ENCODE peak calls at places on chromosomes 3 and 15, in four cellular contexts. One of them, this sample, is unnamed.

GRCh38 chr3:44208568-44208967 is 33.1 kb upstream of the TOPAZ1 start:
- DNase-seq in PC-3: peak; percentile 17
- DNase-seq in mammary epithelial cell: peak; percentile 36
- DNase-seq in neural progenitor cell: no peak
- DNase-seq in this sample: no peak

GRCh38 chr15:95567686-95568085 is 762.8 kb upstream of the NR2F2 start:
- DNase-seq in PC-3: no peak
- DNase-seq in mammary epithelial cell: no peak
- DNase-seq in neural progenitor cell: no peak
- DNase-seq in this sample: no peak

GRCh38 chr3:11288786-11289637 is 16.8 kb downstream of the ATG7 start:
- DNase-seq in PC-3: peak; percentile 94
- DNase-seq in mammary epithelial cell: peak; percentile 93
- DNase-seq in neural progenitor cell: no peak
- DNase-seq in this sample: no peak

GRCh38 chr3:145623349-145623748 is 537.6 kb downstream of the PLOD2 start:
- DNase-seq in PC-3: peak; percentile 30
- DNase-seq in mammary epithelial cell: no peak
- DNase-seq in neural progenitor cell: no peak
- DNase-seq in this sample: no peak

GRCh38 chr3:172285844-172286243 is 162.4 kb downstream of the GHSR start:
- DNase-seq in PC-3: no peak
- DNase-seq in mammary epithelial cell: peak; percentile 63
- DNase-seq in neural progenitor cell: no peak
- DNase-seq in this sample: no peak

GRCh38 chr3:13863422-13863821 is 16.4 kb downstream of the WNT7A start:
- DNase-seq in PC-3: no peak
- DNase-seq in mammary epithelial cell: no peak
- DNase-seq in neural progenitor cell: peak; percentile 41
- DNase-seq in this sample: no peak

GRCh38 chr15:63063164-63063756 is 20.7 kb downstream of the TPM1 start:
- DNase-seq in PC-3: no peak
- DNase-seq in mammary epithelial cell: no peak
- DNase-seq in neural progenitor cell: no peak
- DNase-seq in this sample: no peak

GRCh38 chr3:66353530-66353929 is 132.7 kb downstream of the SLC25A26 start:
- DNase-seq in PC-3: no peak
- DNase-seq in mammary epithelial cell: no peak
- DNase-seq in neural progenitor cell: no peak
- DNase-seq in this sample: no peak

GRCh38 chr3:155185623-155186022 is 105.5 kb downstream of the MME start:
- DNase-seq in PC-3: peak; percentile 27
- DNase-seq in mammary epithelial cell: peak; percentile 27
- DNase-seq in neural progenitor cell: no peak
- DNase-seq in this sample: no peak

GRCh38 chr3:140186421-140186920 is 251.5 kb downstream of the CLSTN2 start:
- DNase-seq in PC-3: no peak
- DNase-seq in mammary epithelial cell: peak; percentile 50
- DNase-seq in neural progenitor cell: no peak
- DNase-seq in this sample: no peak

GRCh38 chr15:36753173-36753572 is 173.7 kb downstream of the CDIN1 start:
- DNase-seq in PC-3: no peak
- DNase-seq in mammary epithelial cell: no peak
- DNase-seq in neural progenitor cell: peak; percentile 3
- DNase-seq in this sample: no peak

GRCh38 chr3:58724376-58724775 is 57.8 kb upstream of the FAM3D start:
- DNase-seq in PC-3: no peak
- DNase-seq in mammary epithelial cell: no peak
- DNase-seq in neural progenitor cell: no peak
- DNase-seq in this sample: no peak

GRCh38 chr3:16529264-16529663 is 15.8 kb upstream of the RFTN1 start:
- DNase-seq in PC-3: no peak
- DNase-seq in mammary epithelial cell: no peak
- DNase-seq in neural progenitor cell: no peak
- DNase-seq in this sample: peak; percentile 43

GRCh38 chr15:96428742-96429141 is 98.2 kb downstream of the NR2F2 start:
- DNase-seq in PC-3: peak; percentile 78
- DNase-seq in mammary epithelial cell: peak; percentile 70
- DNase-seq in neural progenitor cell: no peak
- DNase-seq in this sample: no peak

GRCh38 chr15:31402511-31403056 is 75.9 kb downstream of the KLF13 start:
- DNase-seq in PC-3: no peak
- DNase-seq in mammary epithelial cell: no peak
- DNase-seq in neural progenitor cell: no peak
- DNase-seq in this sample: no peak

GRCh38 chr3:117393119-117393518 is 683.5 kb downstream of the TUSC7 start:
- DNase-seq in PC-3: no peak
- DNase-seq in mammary epithelial cell: no peak
- DNase-seq in neural progenitor cell: no peak
- DNase-seq in this sample: no peak

GRCh38 chr3:117393801-117394200 is 684.2 kb downstream of the TUSC7 start:
- DNase-seq in PC-3: no peak
- DNase-seq in mammary epithelial cell: no peak
- DNase-seq in neural progenitor cell: no peak
- DNase-seq in this sample: no peak

GRCh38 chr3:117399311-117400068 is 689.9 kb downstream of the TUSC7 start:
- DNase-seq in PC-3: no peak
- DNase-seq in mammary epithelial cell: no peak
- DNase-seq in neural progenitor cell: peak; percentile 62
- DNase-seq in this sample: no peak

GRCh38 chr3:117400303-117400702 is 690.7 kb downstream of the TUSC7 start:
- DNase-seq in PC-3: no peak
- DNase-seq in mammary epithelial cell: no peak
- DNase-seq in neural progenitor cell: peak; percentile 12
- DNase-seq in this sample: no peak

DNA sequence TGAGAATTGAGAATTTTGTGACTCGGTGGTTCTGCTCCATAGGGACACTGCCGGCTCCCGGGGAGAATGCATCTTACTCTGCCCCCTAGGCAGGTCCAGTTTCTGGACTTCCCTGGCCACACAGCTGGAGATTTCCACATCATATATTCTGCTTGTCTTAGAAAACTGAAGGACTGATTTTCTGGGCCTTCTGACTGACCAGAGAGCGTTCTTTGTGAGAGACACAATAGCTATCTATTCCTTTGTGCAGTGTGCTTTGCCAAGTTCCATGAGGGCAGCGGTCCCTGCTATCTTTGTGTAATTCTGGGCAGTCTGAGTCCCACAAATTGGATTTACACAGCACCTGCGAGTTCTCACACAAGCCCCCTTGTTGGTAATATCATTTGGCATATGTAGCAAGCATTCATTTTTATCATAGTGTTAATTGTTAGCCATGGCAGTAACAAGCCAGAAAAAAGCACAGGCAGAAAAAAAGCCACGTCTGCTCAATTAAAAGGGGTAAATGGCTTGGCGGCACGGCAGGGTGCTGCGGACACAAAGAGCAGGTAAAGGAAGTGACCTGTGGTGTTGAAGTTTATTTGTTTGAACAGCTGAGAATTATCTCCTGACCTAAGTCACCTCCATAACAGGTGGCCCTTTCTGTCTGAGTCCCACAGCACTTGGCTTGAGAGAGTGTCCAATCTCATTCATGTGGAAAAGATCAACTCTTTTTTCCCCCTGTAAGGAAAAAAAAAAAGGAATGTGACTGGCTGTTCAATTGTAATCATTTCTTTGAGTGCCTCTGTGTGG is 688.8 kb downstream of the TUSC7 start:
- DNase-seq in PC-3: no peak
- DNase-seq in mammary epithelial cell: no peak
- DNase-seq in neural progenitor cell: peak; percentile 57
- DNase-seq in this sample: no peak
- H3K4me3 ChIP-seq in PC-3: no peak overlapping the region
- H3K4me3 ChIP-seq in mammary epithelial cell: no peak overlapping the region
- H3K4me3 ChIP-seq in neural progenitor cell: peak overlapping the region; percentile 21
- H3K4me3 ChIP-seq in this sample: no peak overlapping the region

DNA sequence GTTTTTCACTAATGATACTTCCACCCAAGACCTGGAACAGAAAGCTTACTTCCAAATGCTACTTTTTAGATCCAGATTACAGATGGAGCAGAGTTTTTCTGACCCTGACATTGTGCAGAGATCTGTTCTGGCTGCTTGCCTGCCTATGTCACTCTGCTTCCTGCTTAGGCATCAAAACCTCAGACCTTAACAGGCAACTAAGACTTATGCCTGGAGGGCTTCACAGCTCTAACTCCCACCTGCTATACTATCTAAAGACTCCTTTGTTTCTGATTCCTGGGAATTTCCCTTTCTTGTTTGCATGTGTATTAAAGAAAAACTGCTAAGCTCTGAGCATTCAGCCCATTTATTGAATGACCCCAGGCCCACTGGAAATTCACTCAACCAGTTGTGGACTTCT is 157.4 kb upstream of the NPHP3 start:
- DNase-seq in PC-3: no peak
- DNase-seq in mammary epithelial cell: peak; percentile 4
- DNase-seq in neural progenitor cell: no peak
- DNase-seq in this sample: no peak
- H3K4me2 ChIP-seq in PC-3: no peak overlapping the region
- H3K4me2 ChIP-seq in mammary epithelial cell: no peak overlapping the region
- H3K4me2 ChIP-seq in neural progenitor cell: no peak overlapping the region
- H3K4me2 ChIP-seq in this sample: no peak overlapping the region

GRCh38 chr3:32818431-32819085 is 761 bp downstream of the TRIM71 start:
- DNase-seq in PC-3: no peak
- DNase-seq in mammary epithelial cell: no peak
- DNase-seq in neural progenitor cell: peak; percentile 48
- DNase-seq in this sample: no peak

GRCh38 chr3:32819086-32819450 is 1.3 kb downstream of the TRIM71 start:
- DNase-seq in PC-3: no peak
- DNase-seq in mammary epithelial cell: no peak
- DNase-seq in neural progenitor cell: no peak
- DNase-seq in this sample: no peak

GRCh38 chr3:32817195-32817560 is 619 bp upstream of the TRIM71 start:
- DNase-seq in PC-3: no peak
- DNase-seq in mammary epithelial cell: no peak
- DNase-seq in neural progenitor cell: peak; percentile 85
- DNase-seq in this sample: no peak

GRCh38 chr3:32816439-32817194 is 1.2 kb upstream of the TRIM71 start:
- DNase-seq in PC-3: no peak
- DNase-seq in mammary epithelial cell: peak; percentile 21
- DNase-seq in neural progenitor cell: peak; percentile 96
- DNase-seq in this sample: no peak

GRCh38 chr3:32817561-32818430 is at the start of gene TRIM71:
- DNase-seq in PC-3: no peak
- DNase-seq in mammary epithelial cell: peak; percentile 39
- DNase-seq in neural progenitor cell: peak; percentile 68
- DNase-seq in this sample: no peak
- H3K4me3 ChIP-seq in PC-3: peak within 1 kb of the TSS; percentile 58
- H3K4me3 ChIP-seq in mammary epithelial cell: no peak within 1 kb of the TSS
- H3K4me3 ChIP-seq in neural progenitor cell: peak within 1 kb of the TSS; percentile 98
- H3K4me3 ChIP-seq in this sample: peak within 1 kb of the TSS; percentile 40

GRCh38 chr3:5197022-5197421 is 9.5 kb downstream of the EDEM1 start:
- DNase-seq in PC-3: no peak
- DNase-seq in mammary epithelial cell: peak; percentile 63
- DNase-seq in neural progenitor cell: no peak
- DNase-seq in this sample: no peak

GRCh38 chr3:5195605-5196004 is 8.1 kb downstream of the EDEM1 start:
- DNase-seq in PC-3: peak; percentile 39
- DNase-seq in mammary epithelial cell: peak; percentile 74
- DNase-seq in neural progenitor cell: no peak
- DNase-seq in this sample: peak; percentile 75

GRCh38 chr3:5198986-5199731 is 11.7 kb downstream of the EDEM1 start:
- DNase-seq in PC-3: no peak
- DNase-seq in mammary epithelial cell: no peak
- DNase-seq in neural progenitor cell: no peak
- DNase-seq in this sample: no peak

GRCh38 chr3:5197470-5198312 is 10.2 kb downstream of the EDEM1 start:
- DNase-seq in PC-3: peak; percentile 43
- DNase-seq in mammary epithelial cell: peak; percentile 70
- DNase-seq in neural progenitor cell: no peak
- DNase-seq in this sample: peak; percentile 94

DNA sequence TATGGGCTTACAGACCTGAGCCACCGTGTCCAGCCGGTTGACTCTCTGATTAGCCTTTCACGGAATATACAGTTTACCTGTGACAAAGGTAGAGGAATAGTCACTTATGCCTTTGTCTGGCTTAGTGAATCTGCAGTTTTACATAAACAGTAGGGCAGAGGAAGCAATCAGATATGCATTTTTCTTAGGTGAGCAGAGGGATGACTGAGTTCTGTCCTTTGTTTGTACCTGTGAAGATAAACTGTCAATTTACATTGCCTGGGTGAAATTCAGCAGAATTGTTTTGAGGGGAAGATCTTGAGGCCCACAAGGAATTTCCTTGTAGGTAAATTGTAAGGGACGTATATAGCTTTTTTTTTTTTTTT is 10.8 kb downstream of the EDEM1 start:
- DNase-seq in PC-3: no peak
- DNase-seq in mammary epithelial cell: no peak
- DNase-seq in neural progenitor cell: no peak
- DNase-seq in this sample: no peak
- H3K4me2 ChIP-seq in PC-3: no peak overlapping the region
- H3K4me2 ChIP-seq in mammary epithelial cell: peak overlapping the region; percentile 18
- H3K4me2 ChIP-seq in neural progenitor cell: no peak overlapping the region
- H3K4me2 ChIP-seq in this sample: peak overlapping the region; percentile 69

GRCh38 chr15:32842081-32842480 is 124.3 kb downstream of the GREM1 start:
- DNase-seq in PC-3: no peak
- DNase-seq in mammary epithelial cell: no peak
- DNase-seq in neural progenitor cell: no peak
- DNase-seq in this sample: no peak

GRCh38 chr15:32838820-32839219 is 121.0 kb downstream of the GREM1 start:
- DNase-seq in PC-3: peak; percentile 97
- DNase-seq in mammary epithelial cell: no peak
- DNase-seq in neural progenitor cell: no peak
- DNase-seq in this sample: no peak

GRCh38 chr15:32838338-32838737 is 120.5 kb downstream of the GREM1 start:
- DNase-seq in PC-3: no peak
- DNase-seq in mammary epithelial cell: no peak
- DNase-seq in neural progenitor cell: no peak
- DNase-seq in this sample: no peak

GRCh38 chr15:32843211-32843907 is 125.6 kb downstream of the GREM1 start:
- DNase-seq in PC-3: no peak
- DNase-seq in mammary epithelial cell: no peak
- DNase-seq in neural progenitor cell: no peak
- DNase-seq in this sample: no peak

DNA sequence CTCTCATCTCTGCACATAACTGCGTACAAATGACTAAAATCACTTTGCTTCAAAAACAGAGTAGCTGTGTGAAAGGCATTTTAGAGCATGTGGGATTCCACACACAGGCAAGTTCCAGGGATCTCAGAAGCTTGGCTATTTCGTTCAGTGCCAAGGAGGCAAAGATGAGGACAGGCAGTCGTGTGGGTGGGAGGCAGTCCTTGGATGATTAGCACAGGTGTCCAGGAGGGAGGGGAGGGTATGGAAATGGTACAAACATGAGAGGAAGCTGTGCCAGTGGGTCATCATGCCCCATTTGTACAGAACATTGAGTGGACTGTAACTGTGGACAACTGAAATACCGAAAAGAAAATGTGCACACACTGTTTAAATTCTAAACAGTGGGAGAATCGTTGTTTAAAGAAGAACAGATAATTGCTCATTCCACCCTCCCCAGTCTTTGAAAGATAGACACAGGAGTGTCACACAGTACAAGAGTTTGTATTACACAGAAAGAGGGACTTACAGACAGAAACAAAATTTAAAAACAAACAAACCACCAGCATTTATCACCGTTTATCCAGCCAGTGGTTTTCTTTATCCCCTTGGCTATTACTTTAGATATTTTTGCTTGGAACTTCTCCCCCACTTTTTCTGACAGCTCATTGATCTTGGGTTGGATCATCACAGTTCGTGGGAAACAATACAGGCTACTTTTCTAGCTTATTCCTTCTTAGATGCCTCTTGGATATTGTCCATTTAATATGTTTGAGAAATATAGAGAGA is 122.9 kb downstream of the GREM1 start:
- DNase-seq in PC-3: no peak
- DNase-seq in mammary epithelial cell: no peak
- DNase-seq in neural progenitor cell: no peak
- DNase-seq in this sample: no peak
- H3K4me3 ChIP-seq in PC-3: no peak overlapping the region
- H3K4me3 ChIP-seq in mammary epithelial cell: no peak overlapping the region
- H3K4me3 ChIP-seq in neural progenitor cell: no peak overlapping the region
- H3K4me3 ChIP-seq in this sample: no peak overlapping the region